ENCODE peak calls at places on chromosomes 3 and 15, in five cellular contexts. N is AG10803, K is A673, H is bronchial epithelial cell, V is upper lobe of left lung. B is an unnamed sample.

GRCh38 chr15:78067328-78068241 is 9.9 kb downstream of the TBC1D2B start:
- DNase-seq in V (no peak), N (peak), K (no peak), H (no peak), B (no peak)

GRCh38 chr3:115085197-115085865 is 61.8 kb downstream of the ZBTB20 start:
- DNase-seq in K (peak), H (no peak), V (no peak), N (peak), B (peak)

GRCh38 chr15:78177447-78177873 is 28.3 kb downstream of the IDH3A start:
- DNase-seq in V (no peak), H (peak), N (no peak), K (peak), B (peak)

GRCh38 chr15:72389231-72389630 is 8.9 kb upstream of the TMEM202 start:
- DNase-seq in V (no peak), H (no peak), N (no peak), K (no peak), B (no peak)

GRCh38 chr3:190197346-190197763 is 76.7 kb upstream of the P3H2 start:
- DNase-seq in K (peak), H (no peak), V (no peak), N (no peak), B (no peak)

GRCh38 chr3:48689384-48689783 is 3.7 kb upstream of the NCKIPSD start:
- DNase-seq in K (no peak), H (no peak), N (no peak), V (no peak), B (no peak)

GRCh38 chr15:23372284-23372683 is 17.7 kb downstream of the GOLGA8S start:
- DNase-seq in K (peak), N (no peak), V (no peak), H (no peak), B (peak)

GRCh38 chr3:58528629-58529028 is 8.4 kb downstream of the ACOX2 start:
- DNase-seq in K (peak), V (peak), N (peak), H (peak), B (peak)

GRCh38 chr15:49423021-49423420 is at the start of gene FGF7:
- DNase-seq in K (peak), V (no peak), N (peak), H (no peak), B (peak)

GRCh38 chr3:81349941-81350340 is 411.5 kb downstream of the GBE1 start:
- DNase-seq in K (no peak), N (no peak), V (no peak), H (no peak), B (no peak)

GRCh38 chr15:93289951-93290350 is 200.9 kb upstream of the RGMA start:
- DNase-seq in H (no peak), K (no peak), V (no peak), N (no peak), B (no peak)

GRCh38 chr3:172280406-172281051 is 167.7 kb downstream of the GHSR start:
- DNase-seq in K (peak), N (peak), H (peak), V (no peak), B (peak)

DNA sequence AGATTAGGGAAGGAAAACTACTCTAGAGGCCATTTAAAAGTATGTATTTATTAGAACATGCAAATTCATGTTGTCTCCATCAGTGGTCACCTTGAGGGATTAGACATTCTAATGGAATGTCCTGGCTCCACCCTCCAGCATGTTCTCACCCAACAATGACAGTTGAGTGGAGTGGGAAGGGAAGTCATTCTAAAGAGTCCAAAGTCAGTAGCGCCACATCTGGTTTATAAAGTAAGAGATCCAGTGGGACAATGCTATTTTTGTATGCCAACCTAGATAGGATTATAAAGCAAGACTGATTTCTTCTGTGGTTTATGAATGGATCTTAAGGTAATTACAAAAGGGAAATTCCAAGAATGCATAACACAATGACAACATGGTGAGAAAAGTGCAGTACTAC is 33.3 kb downstream of the SLC24A1 start:
- DNase-seq in H (peak), K (no peak), N (peak), V (no peak), B (peak)
- H3K4me3 ChIP-seq in H (no peak), K (no peak), N (no peak), V (no peak), B (no peak)

GRCh38 chr15:99981223-99981647 is 248.0 kb upstream of the LYSMD4 start:
- DNase-seq in H (peak), K (no peak), N (no peak), V (no peak), B (no peak)
- TF ChIP-seq CTCF in H (no peak), K (peak), N (no peak), V (no peak), B (no peak)

DNA sequence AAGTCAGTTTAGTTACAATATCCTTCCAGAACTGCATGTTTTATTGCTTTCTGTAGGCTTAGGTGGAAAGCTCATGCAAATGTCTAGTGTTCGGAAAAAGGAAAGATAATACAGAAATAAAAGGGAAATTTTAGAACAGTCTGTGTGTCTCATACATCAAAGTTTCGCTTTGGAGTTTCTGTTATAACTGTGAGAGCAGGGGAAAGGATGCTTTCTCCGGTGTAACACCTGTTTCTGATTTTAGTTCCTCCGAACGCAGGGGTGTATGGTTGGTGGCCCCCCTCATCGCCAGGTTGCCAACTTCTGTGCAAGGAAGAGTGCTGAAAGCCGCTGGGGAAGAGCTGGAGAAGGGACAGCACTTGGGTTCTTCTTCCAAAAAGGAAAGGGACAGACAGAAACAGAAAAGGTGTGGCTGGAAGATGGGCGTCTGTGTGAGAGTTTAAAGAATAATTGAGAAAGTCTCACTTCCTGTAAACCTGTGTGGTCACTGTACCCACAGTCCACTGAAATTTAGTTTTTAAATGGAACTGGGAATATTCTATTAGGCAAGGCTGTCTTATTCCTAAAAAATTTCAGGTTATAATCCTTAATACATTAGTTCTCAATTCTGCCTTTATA is 6.7 kb downstream of the P2RY12 start:
- DNase-seq in K (no peak), N (no peak), V (no peak), H (no peak), B (no peak)
- H3K4me3 ChIP-seq in K (no peak), N (no peak), V (no peak), H (no peak), B (no peak)

DNA sequence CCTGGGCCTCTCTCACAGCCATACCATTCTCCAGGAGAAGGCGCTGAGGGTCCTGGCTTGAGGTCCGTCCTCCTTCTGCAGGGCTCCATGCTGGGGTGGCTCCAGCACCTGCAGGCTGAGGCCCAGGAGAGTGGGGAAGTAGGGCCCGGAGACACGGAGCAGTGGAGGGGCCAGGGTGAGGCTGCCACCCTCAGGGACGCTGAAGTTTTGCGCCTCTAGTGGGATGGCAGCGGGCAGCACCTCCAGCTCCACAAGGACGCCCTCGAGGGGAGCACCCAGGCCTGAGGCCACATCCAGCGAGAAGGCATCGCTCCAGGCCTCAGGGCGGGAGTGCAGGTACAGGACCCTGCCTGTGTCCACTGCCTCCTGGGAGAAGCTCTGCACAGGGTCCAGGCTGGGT is 27.5 kb downstream of the CSPG4 start:
- DNase-seq in K (no peak), H (no peak), N (no peak), V (no peak), B (no peak)
- TF ChIP-seq CTCF in K (no peak), H (no peak), N (no peak), V (no peak), B (no peak)

DNA sequence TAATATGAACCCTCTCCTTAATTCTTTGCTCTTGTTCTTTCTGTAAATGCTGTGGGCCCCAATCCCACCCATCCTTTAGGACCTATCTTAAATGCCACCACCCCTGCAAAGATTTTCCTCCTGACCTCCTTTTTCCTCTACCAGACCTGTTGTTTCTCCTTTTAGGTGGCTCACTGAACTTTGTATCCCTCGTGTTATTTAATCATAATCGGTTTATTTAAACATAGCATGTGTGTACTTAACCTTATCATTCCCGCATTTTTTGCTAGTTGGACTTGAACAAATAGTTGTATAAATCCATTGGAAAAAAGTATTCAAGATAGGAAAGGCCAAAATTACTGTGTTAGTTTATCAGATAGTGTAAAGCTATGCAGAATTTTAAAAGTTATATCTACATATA is 988 bp upstream of the NFKBIZ start:
- DNase-seq in K (no peak), V (no peak), N (no peak), H (no peak), B (no peak)
- H3K4me3 ChIP-seq in K (no peak), V (peak), N (no peak), H (no peak), B (no peak)

GRCh38 chr3:73669268-73669667 is 44.5 kb upstream of the PDZRN3 start:
- DNase-seq in K (no peak), N (peak), V (no peak), H (no peak), B (peak)

GRCh38 chr3:73668366-73668765 is 43.6 kb upstream of the PDZRN3 start:
- DNase-seq in K (no peak), V (no peak), H (no peak), N (no peak), B (no peak)

GRCh38 chr3:73674280-73674679 is 49.5 kb upstream of the PDZRN3 start:
- DNase-seq in K (no peak), N (peak), H (peak), V (no peak), B (peak)
- TF ChIP-seq CTCF in K (no peak), N (no peak), H (no peak), V (no peak), B (no peak)

DNA sequence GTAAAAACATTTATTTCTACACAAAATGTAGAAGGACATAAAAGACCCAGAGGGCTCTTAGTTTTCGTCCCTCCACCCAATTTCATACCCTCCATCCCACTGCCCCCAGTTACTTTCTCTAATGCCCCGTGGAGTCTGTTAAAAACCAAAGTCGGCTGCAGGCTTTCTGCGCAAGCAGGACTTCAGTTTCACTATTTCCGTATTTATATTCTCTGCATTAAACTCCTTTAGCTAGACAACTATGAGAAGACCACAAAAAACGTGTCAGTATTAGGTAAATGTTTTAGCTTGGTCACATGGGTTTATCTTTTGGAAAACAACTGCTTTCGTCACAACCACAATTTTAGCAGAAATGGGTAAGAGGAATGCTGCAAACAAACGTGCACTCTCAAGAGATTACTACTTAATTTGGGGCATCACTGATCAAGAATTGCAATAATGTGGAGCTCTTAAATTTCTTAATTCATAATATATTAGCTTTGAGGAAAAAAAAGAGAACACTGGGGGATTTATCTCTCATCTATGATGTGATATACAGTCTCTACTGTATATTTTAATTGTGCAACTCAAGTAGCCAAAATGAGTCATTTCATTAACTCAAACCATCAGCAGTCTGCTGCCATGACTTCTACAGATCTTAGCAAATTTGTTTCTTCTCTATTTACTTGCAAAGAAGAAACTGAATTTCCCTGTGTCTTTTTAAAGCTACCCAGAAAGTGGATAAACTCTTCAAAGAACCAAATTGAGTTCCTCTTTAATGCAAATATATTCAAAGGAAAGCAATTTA is 740 bp upstream of the NSMCE3 start:
- DNase-seq in N (peak), V (no peak), K (no peak), H (peak), B (peak)
- H3K4me3 ChIP-seq in N (peak), V (peak), K (peak), H (peak), B (peak)

DNA sequence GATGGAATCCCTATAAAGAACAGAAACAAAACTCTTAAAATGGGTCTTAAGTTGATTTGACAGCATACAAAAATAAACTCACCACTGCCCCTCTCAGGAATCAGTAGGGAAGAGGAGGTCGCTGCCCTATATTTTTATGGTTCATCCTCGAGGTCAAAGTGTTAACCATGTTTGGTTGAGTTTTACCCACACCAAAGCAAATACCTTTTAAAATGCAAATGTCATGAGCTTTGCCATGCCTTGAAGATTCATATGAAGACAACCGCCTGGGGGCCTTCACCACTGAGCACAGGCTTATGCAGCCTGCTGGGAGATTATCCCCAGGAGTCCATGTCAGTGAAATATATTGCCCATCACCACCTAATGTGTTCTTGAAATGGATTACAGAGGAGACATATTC is 66.1 kb downstream of the GLB1 start:
- DNase-seq in N (no peak), H (no peak), V (no peak), K (peak), B (no peak)
- TF ChIP-seq CTCF in N (no peak), H (no peak), V (no peak), K (peak), B (no peak)

B was measured in cardiac fibroblast.